ENCODE peak calls at places on chromosomes 5 and 9, in five cellular contexts. W is sigmoid colon, R is breast epithelium, L is stomach, G is suprapubic skin. T is an unnamed sample.

GRCh38 chr9:133390713-133391112 is 14.5 kb downstream of the STKLD1 start:
- DNase-seq in W (no peak), R (no peak), L (no peak), G (no peak), T (no peak)

GRCh38 chr5:147530801-147531389 is 21.0 kb upstream of the DPYSL3 start:
- DNase-seq in W (no peak), R (no peak), L (no peak), G (no peak), T (no peak)

GRCh38 chr9:107142896-107143603 is 140.0 kb upstream of the RAD23B start:
- DNase-seq in W (no peak), R (no peak), L (no peak), G (no peak), T (no peak)

GRCh38 chr5:6188344-6188743 is 190.0 kb downstream of the MED10 start:
- DNase-seq in W (no peak), R (no peak), L (no peak), G (no peak), T (peak)

GRCh38 chr5:113552620-113553019 is 39.1 kb downstream of the YTHDC2 start:
- DNase-seq in W (no peak), R (no peak), L (no peak), G (no peak), T (no peak)

GRCh38 chr9:70256123-70256551 is 2.6 kb upstream of the SMC5 start:
- DNase-seq in W (no peak), R (no peak), L (no peak), G (no peak), T (no peak)

GRCh38 chr9:107239474-107239873 is 43.6 kb upstream of the RAD23B start:
- DNase-seq in W (no peak), R (no peak), L (no peak), G (no peak), T (no peak)

GRCh38 chr9:124771867-124772621 is 933 bp upstream of the NR6A1 start:
- DNase-seq in W (no peak), R (peak), L (peak), G (no peak), T (no peak)

GRCh38 chr9:126151031-126151670 is 175.5 kb upstream of the MVB12B start:
- DNase-seq in W (no peak), R (no peak), L (peak), G (peak), T (no peak)

GRCh38 chr5:105146867-105147266 is 1584.3 kb upstream of the NUDT12 start:
- DNase-seq in W (no peak), R (no peak), L (no peak), G (no peak), T (no peak)

GRCh38 chr9:134381671-134382505 is 55.6 kb downstream of the RXRA start:
- DNase-seq in W (no peak), R (no peak), L (no peak), G (no peak), T (no peak)

GRCh38 chr5:143106175-143106574 is 297.3 kb downstream of the NR3C1 start:
- DNase-seq in W (no peak), R (no peak), L (peak), G (no peak), T (no peak)

GRCh38 chr9:94921072-94921471 is 194.6 kb downstream of the AOPEP start:
- DNase-seq in W (peak), R (no peak), L (no peak), G (no peak), T (no peak)

GRCh38 chr5:36200513-36200912 is 41.2 kb downstream of the NADK2 start:
- DNase-seq in W (no peak), R (no peak), L (no peak), G (no peak), T (no peak)

GRCh38 chr9:114016629-114017423 is 61.3 kb downstream of the AMBP start:
- DNase-seq in W (peak), R (peak), L (peak), G (peak), T (no peak)

GRCh38 chr9:137967280-137967943 is 89.8 kb downstream of the CACNA1B start:
- DNase-seq in W (peak), R (no peak), L (peak), G (peak), T (no peak)

GRCh38 chr5:171426266-171426665 is 6.8 kb downstream of the FGF18 start:
- DNase-seq in W (no peak), R (no peak), L (peak), G (peak), T (no peak)

GRCh38 chr5:131379723-131380122 is 115.9 kb downstream of the CDC42SE2 start:
- DNase-seq in W (no peak), R (no peak), L (no peak), G (no peak), T (no peak)

GRCh38 chr9:86487222-86487841 is 133.1 kb upstream of the TUT7 start:
- DNase-seq in W (no peak), R (no peak), L (no peak), G (no peak), T (no peak)

GRCh38 chr5:3509290-3509689 is 86.3 kb upstream of the IRX1 start:
- DNase-seq in W (no peak), R (no peak), L (no peak), G (no peak), T (no peak)

GRCh38 chr9:93089481-93089991 is 6.5 kb upstream of the CARD19 start:
- DNase-seq in W (peak), R (peak), L (no peak), G (peak), T (no peak)

GRCh38 chr5:179832039-179832745 is 11.5 kb downstream of the SQSTM1 start:
- DNase-seq in W (peak), R (no peak), L (no peak), G (no peak), T (no peak)

GRCh38 chr5:126998201-126998631 is 32.1 kb downstream of the MARCHF3 start:
- DNase-seq in W (no peak), R (no peak), L (no peak), G (no peak), T (no peak)

GRCh38 chr5:7667216-7667767 is 183.6 kb downstream of the CFAP90 start:
- DNase-seq in W (no peak), R (no peak), L (no peak), G (no peak), T (no peak)

GRCh38 chr5:145752534-145752933 is 82.6 kb downstream of the PRELID2 start:
- DNase-seq in W (no peak), R (no peak), L (no peak), G (no peak), T (no peak)

GRCh38 chr9:92590386-92590785 is 54.6 kb upstream of the ECM2 start:
- DNase-seq in W (peak), R (no peak), L (no peak), G (no peak), T (no peak)

GRCh38 chr5:111680737-111681413 is 76.1 kb downstream of the NREP start:
- DNase-seq in W (peak), R (no peak), L (peak), G (no peak), T (no peak)

GRCh38 chr9:133771486-133772482 is 33.6 kb upstream of the SARDH start:
- DNase-seq in W (peak), R (peak), L (no peak), G (peak), T (no peak)

GRCh38 chr9:115135786-115136185 is 17.8 kb upstream of the TNC start:
- DNase-seq in W (peak), R (no peak), L (no peak), G (no peak), T (no peak)

GRCh38 chr5:67897980-67898379 is 317.6 kb upstream of the PIK3R1 start:
- DNase-seq in W (no peak), R (no peak), L (no peak), G (no peak), T (no peak)

GRCh38 chr5:143652104-143652700 is 159.8 kb upstream of the HMHB1 start:
- DNase-seq in W (no peak), R (no peak), L (no peak), G (no peak), T (no peak)

GRCh38 chr5:168941901-168942300 is 359.0 kb downstream of the SLIT3 start:
- DNase-seq in W (no peak), R (no peak), L (no peak), G (no peak), T (no peak)

GRCh38 chr9:752201-752600 is 89.3 kb upstream of the DMRT1 start:
- DNase-seq in W (no peak), R (no peak), L (no peak), G (peak), T (no peak)

GRCh38 chr5:140298183-140298601 is 4.7 kb downstream of the PFDN1 start:
- DNase-seq in W (no peak), R (no peak), L (no peak), G (no peak), T (no peak)

GRCh38 chr5:178338750-178339144 is 106.1 kb upstream of the PHYKPL start:
- DNase-seq in W (no peak), R (no peak), L (no peak), G (no peak), T (no peak)
- TF ChIP-seq POLR2AphosphoS5 in W (no peak), R (no peak), L (no peak), G (no peak), T (no peak)

DNA sequence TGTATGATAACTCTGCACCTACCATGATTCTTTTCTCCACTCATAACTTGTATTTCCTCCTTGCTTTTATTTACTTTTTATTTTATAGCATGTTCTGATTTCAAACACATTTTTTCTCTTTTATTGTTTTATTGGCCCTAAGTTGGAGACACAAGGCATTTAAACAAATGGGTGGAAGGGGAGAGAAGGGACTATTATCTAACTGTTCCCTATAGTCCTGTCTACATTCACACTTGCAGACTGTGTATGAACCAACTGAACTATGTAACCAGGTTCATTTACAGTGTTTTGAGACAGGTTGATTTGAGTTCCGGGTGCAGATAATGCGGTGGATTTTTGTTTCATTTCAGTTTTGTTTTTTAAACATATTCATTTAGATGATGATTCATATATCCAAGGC is 830.6 kb upstream of the SEMA6A start:
- DNase-seq in W (no peak), R (no peak), L (no peak), G (no peak), T (no peak)
- TF ChIP-seq POLR2AphosphoS5 in W (no peak), R (no peak), L (no peak), G (no peak), T (no peak)

DNA sequence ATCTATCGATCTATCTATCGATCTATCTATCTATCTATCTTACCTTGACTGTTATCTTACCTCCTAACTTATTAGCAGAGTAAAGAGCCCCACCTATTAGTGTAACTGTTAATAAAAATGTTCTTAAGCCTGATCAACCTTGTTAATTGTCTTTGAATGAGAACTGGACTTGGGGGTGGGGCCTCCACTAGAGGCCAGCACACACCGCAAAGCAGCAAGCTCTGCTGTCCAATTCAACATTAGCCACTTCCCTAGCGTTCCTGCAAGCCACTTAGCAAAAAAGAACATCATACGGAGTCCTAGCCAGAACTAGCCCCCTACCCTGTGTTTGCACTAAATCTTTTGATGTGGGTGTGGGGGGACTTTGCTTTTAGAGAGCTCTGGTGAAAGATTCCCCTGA is 515.8 kb downstream of the KDM4C start:
- DNase-seq in W (no peak), R (no peak), L (no peak), G (no peak), T (no peak)
- TF ChIP-seq POLR2AphosphoS5 in W (no peak), R (no peak), L (no peak), G (no peak), T (no peak)

GRCh38 chr9:68552700-68553099 is 12.0 kb upstream of the TMEM252 start:
- DNase-seq in W (no peak), R (no peak), L (no peak), G (no peak), T (no peak)
- TF ChIP-seq POLR2AphosphoS5 in W (no peak), R (no peak), L (peak), G (no peak), T (no peak)

GRCh38 chr9:72150172-72150571 is 932 bp downstream of the GDA start:
- DNase-seq in W (no peak), R (no peak), L (no peak), G (no peak), T (no peak)
- TF ChIP-seq POLR2AphosphoS5 in W (no peak), R (no peak), L (no peak), G (no peak), T (no peak)

DNA sequence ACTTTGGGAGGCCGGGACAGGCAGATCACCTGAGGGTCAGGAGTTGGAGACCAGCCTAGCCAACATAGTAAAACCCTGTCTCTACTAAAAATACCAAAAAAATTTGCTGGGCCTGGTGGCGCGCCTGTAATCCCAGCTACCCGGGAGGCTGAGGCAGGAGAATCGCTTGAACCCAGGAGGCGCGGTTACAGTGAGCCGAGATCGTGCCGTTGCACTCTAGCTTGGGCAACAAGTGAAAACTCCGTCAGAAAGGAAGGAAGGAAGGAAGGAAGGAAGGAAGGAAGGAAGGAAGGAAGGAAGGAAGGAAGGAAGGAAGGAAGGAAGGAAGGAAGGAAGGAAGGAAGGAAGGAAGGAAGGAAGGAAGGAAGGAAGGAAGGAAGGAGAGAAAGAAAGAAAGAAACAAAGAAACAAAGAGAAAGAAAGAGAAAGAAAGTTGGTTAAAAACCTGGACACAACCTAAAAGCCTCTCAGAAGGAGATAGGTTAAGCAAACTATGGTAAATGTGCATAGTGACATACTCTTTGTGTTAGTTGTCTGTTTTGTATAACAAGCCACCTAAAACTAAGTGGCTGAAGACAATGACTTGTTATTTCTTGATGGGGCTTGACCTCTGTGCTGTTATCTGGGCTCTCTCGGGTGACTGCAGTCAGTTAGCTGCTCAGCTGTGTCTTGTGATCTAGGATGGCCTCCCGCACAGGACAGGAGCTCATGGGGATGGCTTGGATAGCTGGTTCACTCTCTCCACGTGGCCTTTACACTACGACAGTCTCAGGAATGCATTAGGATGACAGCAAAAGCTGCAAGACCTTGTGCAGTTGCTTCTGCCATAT is 8.0 kb upstream of the MYO10 start:
- DNase-seq in W (no peak), R (no peak), L (no peak), G (no peak), T (no peak)
- TF ChIP-seq POLR2AphosphoS5 in W (no peak), R (no peak), L (no peak), G (no peak), T (no peak)

DNA sequence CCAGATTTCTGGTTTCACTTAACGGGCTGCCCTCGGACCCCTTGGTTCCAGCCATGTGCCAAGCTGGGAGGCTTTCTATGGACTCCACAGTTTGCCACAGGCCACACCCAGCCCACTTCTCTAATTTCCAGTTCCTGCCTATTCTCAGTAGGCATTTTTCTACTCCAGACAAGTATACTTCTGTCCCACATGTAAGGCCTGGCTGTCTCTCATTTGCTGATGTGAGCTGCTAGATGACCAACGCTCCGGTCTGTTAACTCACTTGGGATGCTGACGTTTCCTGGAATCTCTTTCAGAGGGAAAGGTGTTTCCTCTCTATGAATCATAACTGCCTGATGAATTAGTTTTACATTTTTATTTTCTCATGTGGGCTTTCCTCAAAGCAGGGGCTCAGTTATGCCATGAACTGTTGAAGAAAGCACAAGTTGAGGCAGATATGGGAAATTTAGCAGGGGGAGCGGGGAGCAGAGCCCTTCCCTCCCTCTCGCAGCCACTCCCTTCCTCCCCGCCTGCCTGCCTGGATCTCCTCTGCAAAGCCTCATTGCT is 36.3 kb downstream of the ERGIC1 start:
- DNase-seq in W (peak), R (no peak), L (no peak), G (no peak), T (no peak)
- TF ChIP-seq POLR2AphosphoS5 in W (peak), R (peak), L (peak), G (no peak), T (no peak)

DNA sequence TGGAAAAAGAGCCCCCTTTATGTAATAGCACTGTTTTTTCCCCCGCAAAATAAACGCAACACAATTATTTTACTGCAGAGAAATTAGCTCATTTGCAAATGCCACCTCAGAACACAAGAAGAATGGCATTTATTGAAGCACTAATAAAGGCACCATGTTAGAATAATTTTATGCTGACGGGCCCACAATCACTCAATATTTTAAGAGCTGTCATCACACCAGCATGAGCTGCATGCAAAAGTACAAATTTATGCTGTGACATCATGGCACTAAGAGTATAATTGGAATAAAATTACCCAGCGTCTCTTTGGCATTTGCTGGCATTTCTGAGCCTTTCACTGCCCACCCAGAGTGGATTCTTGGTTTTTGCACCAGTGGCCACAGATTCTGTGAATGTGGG is 364.6 kb downstream of the TLE4 start:
- DNase-seq in W (no peak), R (no peak), L (no peak), G (no peak), T (no peak)
- TF ChIP-seq POLR2AphosphoS5 in W (no peak), R (no peak), L (no peak), G (no peak), T (no peak)